ENCODE peak calls at places on chromosomes 11 and 22, in seven cellular contexts. One of them, this sample, is unnamed.
A peak's percentile ranks its signal among the peaks of the same experiment; 100 is the strongest.

GRCh38 chr11:106309070-106309684 is 231.7 kb downstream of the AASDHPPT start:
- DNase-seq in colonic mucosa: no peak
- DNase-seq in HEK293T: no peak
- DNase-seq in adrenal gland: no peak
- DNase-seq in fibroblast of the conjunctiva: no peak
- DNase-seq in hypothalamus: no peak
- DNase-seq in substantia nigra: no peak
- DNase-seq in this sample: no peak

GRCh38 chr11:28132541-28132940 is 24.4 kb downstream of the METTL15 start:
- DNase-seq in fibroblast of the conjunctiva: no peak
- DNase-seq in hypothalamus: no peak
- DNase-seq in HEK293T: no peak
- DNase-seq in adrenal gland: no peak
- DNase-seq in colonic mucosa: no peak
- DNase-seq in substantia nigra: no peak
- DNase-seq in this sample: no peak

GRCh38 chr11:18352581-18352980 is 30.2 kb downstream of the GTF2H1 start:
- DNase-seq in colonic mucosa: no peak
- DNase-seq in substantia nigra: no peak
- DNase-seq in fibroblast of the conjunctiva: no peak
- DNase-seq in HEK293T: no peak
- DNase-seq in hypothalamus: no peak
- DNase-seq in adrenal gland: no peak
- DNase-seq in this sample: no peak

GRCh38 chr22:22848364-22848866 is 39.2 kb upstream of the IGLL5 start:
- DNase-seq in HEK293T: peak; percentile 78
- DNase-seq in hypothalamus: peak; percentile 23
- DNase-seq in colonic mucosa: peak; percentile 77
- DNase-seq in fibroblast of the conjunctiva: peak; percentile 16
- DNase-seq in adrenal gland: peak; percentile 60
- DNase-seq in substantia nigra: peak; percentile 10
- DNase-seq in this sample: no peak

GRCh38 chr11:79441159-79441875 is 487 bp upstream of the TENM4 start:
- DNase-seq in HEK293T: no peak
- DNase-seq in fibroblast of the conjunctiva: no peak
- DNase-seq in adrenal gland: no peak
- DNase-seq in substantia nigra: no peak
- DNase-seq in colonic mucosa: no peak
- DNase-seq in hypothalamus: no peak
- DNase-seq in this sample: peak; percentile 1

GRCh38 chr11:79043726-79044125 is 397.1 kb downstream of the TENM4 start:
- DNase-seq in adrenal gland: no peak
- DNase-seq in fibroblast of the conjunctiva: no peak
- DNase-seq in HEK293T: no peak
- DNase-seq in colonic mucosa: no peak
- DNase-seq in hypothalamus: no peak
- DNase-seq in substantia nigra: no peak
- DNase-seq in this sample: no peak

GRCh38 chr22:42944409-42944808 is 70.5 kb downstream of the PACSIN2 start:
- DNase-seq in substantia nigra: no peak
- DNase-seq in hypothalamus: no peak
- DNase-seq in HEK293T: no peak
- DNase-seq in fibroblast of the conjunctiva: no peak
- DNase-seq in adrenal gland: no peak
- DNase-seq in colonic mucosa: no peak
- DNase-seq in this sample: no peak

GRCh38 chr22:32411388-32411787 is 659 bp downstream of the RTCB start:
- DNase-seq in hypothalamus: no peak
- DNase-seq in colonic mucosa: peak; percentile 21
- DNase-seq in HEK293T: peak; percentile 24
- DNase-seq in fibroblast of the conjunctiva: no peak
- DNase-seq in adrenal gland: no peak
- DNase-seq in substantia nigra: no peak
- DNase-seq in this sample: no peak

GRCh38 chr11:587978-588380 is 11.7 kb downstream of the PHRF1 start:
- DNase-seq in substantia nigra: no peak
- DNase-seq in adrenal gland: peak; percentile 97
- DNase-seq in hypothalamus: no peak
- DNase-seq in fibroblast of the conjunctiva: no peak
- DNase-seq in colonic mucosa: no peak
- DNase-seq in HEK293T: no peak
- DNase-seq in this sample: no peak

GRCh38 chr11:72744474-72744873 is 7.7 kb downstream of the ARAP1 start:
- DNase-seq in HEK293T: no peak
- DNase-seq in adrenal gland: peak; percentile 70
- DNase-seq in substantia nigra: no peak
- DNase-seq in hypothalamus: no peak
- DNase-seq in fibroblast of the conjunctiva: no peak
- DNase-seq in colonic mucosa: no peak
- DNase-seq in this sample: no peak

GRCh38 chr11:27196040-27196897 is 155.7 kb downstream of the BBOX1 start:
- DNase-seq in hypothalamus: no peak
- DNase-seq in colonic mucosa: no peak
- DNase-seq in HEK293T: no peak
- DNase-seq in substantia nigra: no peak
- DNase-seq in fibroblast of the conjunctiva: no peak
- DNase-seq in adrenal gland: no peak
- DNase-seq in this sample: no peak

GRCh38 chr11:118436639-118437045 is 350 bp downstream of the KMT2A start:
- DNase-seq in substantia nigra: no peak
- DNase-seq in adrenal gland: peak; percentile 30
- DNase-seq in hypothalamus: no peak
- DNase-seq in colonic mucosa: no peak
- DNase-seq in HEK293T: peak; percentile 27
- DNase-seq in fibroblast of the conjunctiva: no peak
- DNase-seq in this sample: peak; percentile 45

GRCh38 chr11:1757861-1758610 is 5.7 kb downstream of the CTSD start:
- DNase-seq in adrenal gland: peak; percentile 50
- DNase-seq in substantia nigra: no peak
- DNase-seq in colonic mucosa: peak; percentile 60
- DNase-seq in fibroblast of the conjunctiva: no peak
- DNase-seq in HEK293T: no peak
- DNase-seq in hypothalamus: no peak
- DNase-seq in this sample: no peak

GRCh38 chr11:5666396-5666780 is 18.5 kb downstream of the TRIM5 start:
- DNase-seq in adrenal gland: no peak
- DNase-seq in hypothalamus: no peak
- DNase-seq in fibroblast of the conjunctiva: no peak
- DNase-seq in colonic mucosa: no peak
- DNase-seq in HEK293T: no peak
- DNase-seq in substantia nigra: no peak
- DNase-seq in this sample: no peak

GRCh38 chr11:21567628-21568290 is 625.1 kb upstream of the ANO5 start:
- DNase-seq in substantia nigra: no peak
- DNase-seq in adrenal gland: no peak
- DNase-seq in colonic mucosa: no peak
- DNase-seq in fibroblast of the conjunctiva: no peak
- DNase-seq in HEK293T: no peak
- DNase-seq in hypothalamus: no peak
- DNase-seq in this sample: no peak

GRCh38 chr11:35012467-35013191 is 96.2 kb downstream of the PDHX start:
- DNase-seq in HEK293T: no peak
- DNase-seq in substantia nigra: no peak
- DNase-seq in colonic mucosa: no peak
- DNase-seq in adrenal gland: no peak
- DNase-seq in hypothalamus: no peak
- DNase-seq in fibroblast of the conjunctiva: no peak
- DNase-seq in this sample: peak; percentile 60

GRCh38 chr11:102615077-102615893 is 9.8 kb downstream of the MMP20 start:
- DNase-seq in hypothalamus: no peak
- DNase-seq in fibroblast of the conjunctiva: no peak
- DNase-seq in adrenal gland: no peak
- DNase-seq in HEK293T: no peak
- DNase-seq in substantia nigra: no peak
- DNase-seq in colonic mucosa: no peak
- DNase-seq in this sample: no peak

GRCh38 chr11:125975634-125976033 is 29.8 kb downstream of the VSIG10L2 start:
- DNase-seq in hypothalamus: no peak
- DNase-seq in fibroblast of the conjunctiva: no peak
- DNase-seq in colonic mucosa: no peak
- DNase-seq in adrenal gland: no peak
- DNase-seq in HEK293T: no peak
- DNase-seq in substantia nigra: no peak
- DNase-seq in this sample: no peak

GRCh38 chr22:37672920-37673453 is 2.4 kb upstream of the LGALS1 start:
- DNase-seq in HEK293T: no peak
- DNase-seq in substantia nigra: no peak
- DNase-seq in hypothalamus: no peak
- DNase-seq in adrenal gland: no peak
- DNase-seq in fibroblast of the conjunctiva: no peak
- DNase-seq in colonic mucosa: no peak
- DNase-seq in this sample: no peak

This sample was measured in GM06990.